ENCODE peak calls at places on chromosomes 2 and 18, in six cellular contexts. One of them, this sample, is unnamed.

GRCh38 chr2:233098615-233099014 is 38.5 kb downstream of the INPP5D start:
- DNase-seq in HFFc6: no peak
- DNase-seq in bronchial epithelial cell: no peak
- DNase-seq in esophagus squamous epithelium: no peak
- DNase-seq in activated CD4-positive, CD25-positive, alpha-beta regulatory T cell treated with anti-CD3 and anti-CD28 coated beads, Interleukin-2, amount 50 U/mL, for 72 hours: no peak
- DNase-seq in activated CD4-positive, alpha-beta T cell treated with anti-CD3 and anti-CD28 coated beads, Interleukin-2, amount 50 U/mL, for 1 hour: no peak
- DNase-seq in this sample: no peak

GRCh38 chr2:3779650-3780049 is 76.3 kb downstream of the DCDC2C start:
- DNase-seq in activated CD4-positive, alpha-beta T cell treated with anti-CD3 and anti-CD28 coated beads, Interleukin-2, amount 50 U/mL, for 1 hour: no peak
- DNase-seq in bronchial epithelial cell: no peak
- DNase-seq in HFFc6: no peak
- DNase-seq in activated CD4-positive, CD25-positive, alpha-beta regulatory T cell treated with anti-CD3 and anti-CD28 coated beads, Interleukin-2, amount 50 U/mL, for 72 hours: no peak
- DNase-seq in esophagus squamous epithelium: no peak
- DNase-seq in this sample: no peak

GRCh38 chr18:74665346-74665745 is 67.7 kb downstream of the ZNF407 start:
- DNase-seq in bronchial epithelial cell: peak
- DNase-seq in activated CD4-positive, CD25-positive, alpha-beta regulatory T cell treated with anti-CD3 and anti-CD28 coated beads, Interleukin-2, amount 50 U/mL, for 72 hours: no peak
- DNase-seq in esophagus squamous epithelium: no peak
- DNase-seq in HFFc6: no peak
- DNase-seq in activated CD4-positive, alpha-beta T cell treated with anti-CD3 and anti-CD28 coated beads, Interleukin-2, amount 50 U/mL, for 1 hour: no peak
- DNase-seq in this sample: no peak

GRCh38 chr2:125745514-125745913 is 910.4 kb upstream of the GYPC start:
- DNase-seq in esophagus squamous epithelium: no peak
- DNase-seq in activated CD4-positive, CD25-positive, alpha-beta regulatory T cell treated with anti-CD3 and anti-CD28 coated beads, Interleukin-2, amount 50 U/mL, for 72 hours: no peak
- DNase-seq in HFFc6: peak
- DNase-seq in bronchial epithelial cell: peak
- DNase-seq in activated CD4-positive, alpha-beta T cell treated with anti-CD3 and anti-CD28 coated beads, Interleukin-2, amount 50 U/mL, for 1 hour: no peak
- DNase-seq in this sample: no peak

GRCh38 chr2:127356531-127356930 is 31.2 kb downstream of the MAP3K2 start:
- DNase-seq in activated CD4-positive, alpha-beta T cell treated with anti-CD3 and anti-CD28 coated beads, Interleukin-2, amount 50 U/mL, for 1 hour: no peak
- DNase-seq in bronchial epithelial cell: no peak
- DNase-seq in activated CD4-positive, CD25-positive, alpha-beta regulatory T cell treated with anti-CD3 and anti-CD28 coated beads, Interleukin-2, amount 50 U/mL, for 72 hours: no peak
- DNase-seq in HFFc6: no peak
- DNase-seq in esophagus squamous epithelium: no peak
- DNase-seq in this sample: no peak

GRCh38 chr2:11004206-11004605 is 92.5 kb downstream of the KCNF1 start:
- DNase-seq in esophagus squamous epithelium: no peak
- DNase-seq in activated CD4-positive, CD25-positive, alpha-beta regulatory T cell treated with anti-CD3 and anti-CD28 coated beads, Interleukin-2, amount 50 U/mL, for 72 hours: no peak
- DNase-seq in HFFc6: no peak
- DNase-seq in activated CD4-positive, alpha-beta T cell treated with anti-CD3 and anti-CD28 coated beads, Interleukin-2, amount 50 U/mL, for 1 hour: no peak
- DNase-seq in bronchial epithelial cell: peak
- DNase-seq in this sample: no peak

GRCh38 chr18:46627136-46627535 is 29.9 kb downstream of the LOXHD1 start:
- DNase-seq in bronchial epithelial cell: no peak
- DNase-seq in activated CD4-positive, CD25-positive, alpha-beta regulatory T cell treated with anti-CD3 and anti-CD28 coated beads, Interleukin-2, amount 50 U/mL, for 72 hours: no peak
- DNase-seq in esophagus squamous epithelium: no peak
- DNase-seq in activated CD4-positive, alpha-beta T cell treated with anti-CD3 and anti-CD28 coated beads, Interleukin-2, amount 50 U/mL, for 1 hour: no peak
- DNase-seq in HFFc6: no peak
- DNase-seq in this sample: no peak

GRCh38 chr2:240561325-240561971 is 1.3 kb downstream of the DUSP28 start:
- DNase-seq in esophagus squamous epithelium: no peak
- DNase-seq in bronchial epithelial cell: peak
- DNase-seq in HFFc6: peak
- DNase-seq in activated CD4-positive, CD25-positive, alpha-beta regulatory T cell treated with anti-CD3 and anti-CD28 coated beads, Interleukin-2, amount 50 U/mL, for 72 hours: no peak
- DNase-seq in activated CD4-positive, alpha-beta T cell treated with anti-CD3 and anti-CD28 coated beads, Interleukin-2, amount 50 U/mL, for 1 hour: no peak
- DNase-seq in this sample: no peak

GRCh38 chr18:26082475-26082874 is 7.9 kb downstream of the SS18 start:
- DNase-seq in HFFc6: peak
- DNase-seq in bronchial epithelial cell: peak
- DNase-seq in esophagus squamous epithelium: no peak
- DNase-seq in activated CD4-positive, alpha-beta T cell treated with anti-CD3 and anti-CD28 coated beads, Interleukin-2, amount 50 U/mL, for 1 hour: no peak
- DNase-seq in activated CD4-positive, CD25-positive, alpha-beta regulatory T cell treated with anti-CD3 and anti-CD28 coated beads, Interleukin-2, amount 50 U/mL, for 72 hours: no peak
- DNase-seq in this sample: no peak

GRCh38 chr2:99803846-99804245 is 314.0 kb upstream of the REV1 start:
- DNase-seq in esophagus squamous epithelium: no peak
- DNase-seq in activated CD4-positive, alpha-beta T cell treated with anti-CD3 and anti-CD28 coated beads, Interleukin-2, amount 50 U/mL, for 1 hour: no peak
- DNase-seq in HFFc6: peak
- DNase-seq in activated CD4-positive, CD25-positive, alpha-beta regulatory T cell treated with anti-CD3 and anti-CD28 coated beads, Interleukin-2, amount 50 U/mL, for 72 hours: no peak
- DNase-seq in bronchial epithelial cell: no peak
- DNase-seq in this sample: no peak

GRCh38 chr2:33425660-33426059 is 50.8 kb upstream of the RASGRP3 start:
- DNase-seq in activated CD4-positive, CD25-positive, alpha-beta regulatory T cell treated with anti-CD3 and anti-CD28 coated beads, Interleukin-2, amount 50 U/mL, for 72 hours: no peak
- DNase-seq in bronchial epithelial cell: peak
- DNase-seq in HFFc6: peak
- DNase-seq in activated CD4-positive, alpha-beta T cell treated with anti-CD3 and anti-CD28 coated beads, Interleukin-2, amount 50 U/mL, for 1 hour: no peak
- DNase-seq in esophagus squamous epithelium: no peak
- DNase-seq in this sample: no peak

GRCh38 chr18:36567800-36568199 is 261.0 kb downstream of the TPGS2 start:
- DNase-seq in activated CD4-positive, alpha-beta T cell treated with anti-CD3 and anti-CD28 coated beads, Interleukin-2, amount 50 U/mL, for 1 hour: no peak
- DNase-seq in bronchial epithelial cell: no peak
- DNase-seq in HFFc6: no peak
- DNase-seq in activated CD4-positive, CD25-positive, alpha-beta regulatory T cell treated with anti-CD3 and anti-CD28 coated beads, Interleukin-2, amount 50 U/mL, for 72 hours: no peak
- DNase-seq in esophagus squamous epithelium: no peak
- DNase-seq in this sample: no peak

GRCh38 chr2:215218587-215219577 is 80.5 kb upstream of the ABCA12 start:
- DNase-seq in esophagus squamous epithelium: no peak
- DNase-seq in activated CD4-positive, alpha-beta T cell treated with anti-CD3 and anti-CD28 coated beads, Interleukin-2, amount 50 U/mL, for 1 hour: no peak
- DNase-seq in bronchial epithelial cell: peak
- DNase-seq in activated CD4-positive, CD25-positive, alpha-beta regulatory T cell treated with anti-CD3 and anti-CD28 coated beads, Interleukin-2, amount 50 U/mL, for 72 hours: no peak
- DNase-seq in HFFc6: peak
- DNase-seq in this sample: no peak

This sample was measured in ascending aorta.